ENCODE peak calls at places on chromosomes 5 and 9, in seven cellular contexts. C is left lung, N is HCT116, A is fibroblast of mammary gland, F is fibroblast of pulmonary artery, D is GM12878, W is activated B cell treated with CpG ODN at 0.5 μM for 24 hours. U is an unnamed sample.
A peak's percentile ranks its signal among the peaks of the same experiment; 100 is the strongest.

GRCh38 chr5:34030058-34030457 is 13.0 kb downstream of the C1QTNF3 start:
- DNase-seq in A (no peak), W (no peak), F (no peak), N (no peak), C (no peak), D (no peak), U (no peak)

GRCh38 chr5:146515473-146516150 is 378 bp downstream of the GPR151 start:
- DNase-seq in A (no peak), F (no peak), C (no peak), D (no peak), W (no peak), N (no peak), U (no peak)

GRCh38 chr5:124866355-124867063 is 120.1 kb upstream of the ZNF608 start:
- DNase-seq in D (no peak), F (no peak), A (no peak), W (no peak), C (peak; percentile 72), N (no peak), U (no peak)

GRCh38 chr5:177300236-177300880 is 3.2 kb downstream of the RAB24 start:
- DNase-seq in N (no peak), D (peak; percentile 77), F (peak; percentile 72), W (peak; percentile 62), C (peak; percentile 80), A (peak; percentile 69), U (peak; percentile 53)

GRCh38 chr5:177498013-177498847 is 826 bp upstream of the PDLIM7 start:
- DNase-seq in N (no peak), A (no peak), C (peak; percentile 62), F (no peak), D (no peak), W (no peak), U (no peak)

GRCh38 chr5:157528036-157528632 is 47.4 kb downstream of the ADAM19 start:
- DNase-seq in F (no peak), N (no peak), A (peak; percentile 55), D (no peak), W (no peak), C (no peak), U (no peak)

GRCh38 chr5:111224561-111224989 is 391 bp downstream of the CAMK4 start:
- DNase-seq in C (no peak), W (no peak), D (no peak), A (no peak), N (no peak), F (no peak), U (no peak)

GRCh38 chr9:36141288-36141687 is 4.8 kb downstream of the GLIPR2 start:
- DNase-seq in C (no peak), W (no peak), D (no peak), A (peak; percentile 45), F (peak; percentile 50), N (no peak), U (no peak)

GRCh38 chr5:163260471-163260870 is 176.9 kb upstream of the CCNG1 start:
- DNase-seq in W (no peak), F (no peak), C (no peak), D (no peak), N (no peak), A (no peak), U (no peak)

GRCh38 chr9:14279671-14280070 is 34.3 kb downstream of the NFIB start:
- DNase-seq in A (no peak), F (no peak), D (no peak), C (no peak), W (no peak), N (no peak), U (no peak)

GRCh38 chr5:158039441-158039840 is 180.5 kb upstream of the CLINT1 start:
- DNase-seq in D (no peak), A (no peak), N (no peak), C (no peak), F (no peak), W (no peak), U (no peak)

GRCh38 chr9:18746631-18747030 is 272.7 kb downstream of the ADAMTSL1 start:
- DNase-seq in A (no peak), W (no peak), D (no peak), F (no peak), C (no peak), N (no peak), U (no peak)

GRCh38 chr9:115126406-115126805 is 8.4 kb upstream of the TNC start:
- DNase-seq in F (no peak), W (no peak), N (no peak), D (no peak), C (no peak), A (no peak), U (no peak)

GRCh38 chr9:134314039-134314949 is 12.0 kb upstream of the RXRA start:
- DNase-seq in N (no peak), A (no peak), C (no peak), F (no peak), W (no peak), D (no peak), U (no peak)

GRCh38 chr9:99127372-99128132 is 22.6 kb downstream of the TGFBR1 start:
- DNase-seq in D (no peak), N (no peak), C (no peak), F (peak; percentile 50), A (peak; percentile 61), W (no peak), U (no peak)

GRCh38 chr5:119191944-119192343 is 121.1 kb downstream of the DMXL1 start:
- DNase-seq in F (no peak), A (no peak), W (no peak), N (no peak), C (no peak), D (no peak), U (no peak)

GRCh38 chr5:150009671-150010387 is 9.3 kb downstream of the HMGXB3 start:
- DNase-seq in W (no peak), F (peak; percentile 58), N (no peak), C (no peak), D (no peak), A (peak; percentile 77), U (no peak)

GRCh38 chr9:91485006-91485405 is 61.4 kb upstream of the NFIL3 start:
- DNase-seq in F (no peak), W (no peak), N (no peak), C (no peak), A (no peak), D (no peak), U (no peak)

GRCh38 chr5:173786296-173787187 is 101.6 kb upstream of the CPEB4 start:
- DNase-seq in D (peak; percentile 53), W (no peak), C (peak; percentile 23), F (no peak), N (no peak), A (no peak), U (no peak)

GRCh38 chr5:73763300-73764032 is 137.5 kb downstream of the ARHGEF28 start:
- DNase-seq in D (no peak), A (no peak), C (no peak), N (no peak), F (no peak), W (no peak), U (no peak)

GRCh38 chr5:91591076-91591475 is 208.0 kb upstream of the ARRDC3 start:
- DNase-seq in D (no peak), C (no peak), A (peak; percentile 34), N (peak; percentile 33), W (no peak), F (no peak), U (no peak)

GRCh38 chr5:956941-957729 is 51.5 kb upstream of the NKD2 start:
- DNase-seq in N (no peak), C (no peak), W (no peak), D (no peak), F (peak; percentile 93), A (peak; percentile 86), U (peak; percentile 49)

GRCh38 chr5:4576161-4576748 is 563.9 kb upstream of the ADAMTS16 start:
- DNase-seq in W (no peak), A (no peak), C (no peak), F (peak; percentile 5), N (no peak), D (no peak), U (no peak)

GRCh38 chr9:126777733-126778132 is 27.1 kb upstream of the ZBTB43 start:
- DNase-seq in C (no peak), N (no peak), A (no peak), F (no peak), W (no peak), D (no peak), U (no peak)

GRCh38 chr9:126781186-126781585 is 23.7 kb upstream of the ZBTB43 start:
- DNase-seq in A (no peak), D (no peak), C (no peak), W (no peak), F (no peak), N (no peak), U (no peak)

GRCh38 chr9:126781717-126782388 is 23.0 kb upstream of the ZBTB43 start:
- DNase-seq in D (no peak), F (peak; percentile 74), W (peak; percentile 83), A (peak; percentile 63), N (peak; percentile 68), C (peak; percentile 74), U (peak; percentile 84)

GRCh38 chr9:126773004-126773607 is 31.7 kb upstream of the ZBTB43 start:
- DNase-seq in A (peak; percentile 27), C (no peak), F (peak; percentile 22), W (no peak), D (no peak), N (no peak), U (no peak)

GRCh38 chr9:126775926-126776325 is 28.9 kb upstream of the ZBTB43 start:
- DNase-seq in C (no peak), N (no peak), A (no peak), F (no peak), D (no peak), W (no peak), U (no peak)
- TF ChIP-seq CTCF in C (no peak), N (no peak), A (no peak), F (no peak), D (no peak), W (no peak), U (no peak)

GRCh38 chr5:113336975-113337374 is 97.8 kb downstream of the TSSK1B start:
- DNase-seq in W (no peak), C (no peak), D (no peak), F (peak; percentile 90), N (peak; percentile 70), A (peak; percentile 75), U (no peak)
- TF ChIP-seq CTCF in W (no peak), C (no peak), D (peak; percentile 28), F (peak; percentile 77), N (peak; percentile 68), A (peak; percentile 54), U (no peak)

GRCh38 chr9:79757906-79758669 is 186.3 kb downstream of the TLE4 start:
- DNase-seq in N (no peak), W (no peak), A (peak; percentile 33), C (no peak), D (no peak), F (peak; percentile 30), U (no peak)
- TF ChIP-seq CTCF in N (no peak), W (no peak), A (peak; percentile 47), C (no peak), D (peak; percentile 24), F (peak; percentile 55), U (peak; percentile 11)

DNA sequence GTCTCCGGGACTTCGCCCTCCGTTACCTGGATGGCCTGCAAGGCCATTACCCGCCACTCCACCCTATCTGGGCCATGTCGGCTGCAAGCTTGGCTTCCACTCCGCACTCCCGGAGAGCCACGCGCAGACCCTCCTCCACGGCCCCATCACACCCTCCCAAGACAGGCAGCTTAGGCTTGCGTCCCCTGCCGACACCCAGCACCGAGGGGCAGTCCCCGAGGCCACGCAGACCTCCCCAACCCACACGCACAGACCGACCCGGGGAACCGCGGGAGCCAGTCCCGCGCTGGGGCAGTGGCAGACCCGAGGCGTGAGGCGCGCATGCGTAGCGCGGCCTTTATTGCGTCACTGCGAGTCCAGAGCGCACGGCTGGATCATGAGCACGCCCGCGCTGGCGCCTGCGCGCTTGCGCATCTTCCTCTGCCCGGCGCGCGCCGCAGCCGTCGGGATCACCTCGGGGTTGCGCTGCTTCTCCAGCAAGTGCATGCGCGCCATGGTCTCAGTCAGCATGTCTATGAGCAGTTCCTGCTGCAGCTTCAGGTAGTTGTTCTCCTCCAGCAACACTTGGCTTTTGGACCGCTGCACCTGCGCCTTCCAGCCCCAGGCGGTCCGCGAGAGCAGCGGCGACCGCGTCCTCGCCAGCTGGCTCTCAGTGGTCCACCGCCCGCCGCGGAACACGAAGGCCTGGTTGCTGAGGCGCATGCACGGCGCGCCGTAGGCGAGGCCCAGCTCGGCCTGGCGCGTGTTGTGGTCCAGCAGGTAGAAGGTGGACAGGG is 2.4 kb downstream of the CBY3 start:
- DNase-seq in W (peak; percentile 91), N (peak; percentile 88), A (peak; percentile 92), C (peak; percentile 95), D (peak; percentile 86), F (peak; percentile 96), U (peak; percentile 93)
- TF ChIP-seq CTCF in W (no peak), N (no peak), A (no peak), C (no peak), D (no peak), F (no peak), U (no peak)